ENCODE peak calls at places on chromosomes 1 and 21, in ten cellular contexts. One of them, this sample, is unnamed.

GRCh38 chr1:82110366-82111254 is 309.9 kb downstream of the ADGRL2 start:
- DNase-seq in fibroblast of villous mesenchyme: no peak
- DNase-seq in WTC11: no peak
- DNase-seq in brain microvascular endothelial cell: peak; percentile 0
- DNase-seq in cardiac muscle cell: peak; percentile 2
- DNase-seq in activated B cell treated with CpG ODN at 0.5 μM for 24 hours: no peak
- DNase-seq in AG09309: no peak
- DNase-seq in A549: no peak
- DNase-seq in fibroblast of mammary gland: peak; percentile 22
- DNase-seq in GM06990: no peak
- DNase-seq in this sample: no peak

GRCh38 chr1:44660176-44660575 is 14.1 kb downstream of the TMEM53 start:
- DNase-seq in A549: no peak
- DNase-seq in brain microvascular endothelial cell: no peak
- DNase-seq in GM06990: no peak
- DNase-seq in activated B cell treated with CpG ODN at 0.5 μM for 24 hours: no peak
- DNase-seq in fibroblast of villous mesenchyme: peak; percentile 7
- DNase-seq in cardiac muscle cell: no peak
- DNase-seq in WTC11: no peak
- DNase-seq in fibroblast of mammary gland: no peak
- DNase-seq in AG09309: no peak
- DNase-seq in this sample: no peak

GRCh38 chr1:14913475-14914155 is 239.9 kb upstream of the TMEM51 start:
- DNase-seq in WTC11: no peak
- DNase-seq in brain microvascular endothelial cell: no peak
- DNase-seq in fibroblast of villous mesenchyme: no peak
- DNase-seq in cardiac muscle cell: no peak
- DNase-seq in GM06990: peak; percentile 57
- DNase-seq in activated B cell treated with CpG ODN at 0.5 μM for 24 hours: no peak
- DNase-seq in A549: no peak
- DNase-seq in AG09309: no peak
- DNase-seq in fibroblast of mammary gland: no peak
- DNase-seq in this sample: no peak

GRCh38 chr1:218813247-218813646 is 360.4 kb upstream of the LYPLAL1 start:
- DNase-seq in AG09309: no peak
- DNase-seq in GM06990: no peak
- DNase-seq in cardiac muscle cell: peak; percentile 69
- DNase-seq in fibroblast of villous mesenchyme: no peak
- DNase-seq in activated B cell treated with CpG ODN at 0.5 μM for 24 hours: no peak
- DNase-seq in brain microvascular endothelial cell: peak; percentile 36
- DNase-seq in fibroblast of mammary gland: peak; percentile 69
- DNase-seq in A549: no peak
- DNase-seq in WTC11: no peak
- DNase-seq in this sample: no peak

GRCh38 chr21:18646114-18646513 is 242.5 kb upstream of the TMPRSS15 start:
- DNase-seq in fibroblast of mammary gland: no peak
- DNase-seq in AG09309: no peak
- DNase-seq in fibroblast of villous mesenchyme: no peak
- DNase-seq in WTC11: no peak
- DNase-seq in GM06990: no peak
- DNase-seq in activated B cell treated with CpG ODN at 0.5 μM for 24 hours: no peak
- DNase-seq in cardiac muscle cell: no peak
- DNase-seq in A549: no peak
- DNase-seq in brain microvascular endothelial cell: no peak
- DNase-seq in this sample: no peak

GRCh38 chr1:93411000-93411399 is 36.9 kb upstream of the FNBP1L start:
- DNase-seq in GM06990: no peak
- DNase-seq in brain microvascular endothelial cell: no peak
- DNase-seq in fibroblast of mammary gland: no peak
- DNase-seq in A549: no peak
- DNase-seq in cardiac muscle cell: no peak
- DNase-seq in AG09309: no peak
- DNase-seq in WTC11: no peak
- DNase-seq in fibroblast of villous mesenchyme: no peak
- DNase-seq in activated B cell treated with CpG ODN at 0.5 μM for 24 hours: no peak
- DNase-seq in this sample: no peak

GRCh38 chr1:51622455-51622913 is 5.6 kb downstream of the OSBPL9 start:
- DNase-seq in cardiac muscle cell: peak; percentile 18
- DNase-seq in GM06990: no peak
- DNase-seq in fibroblast of mammary gland: peak; percentile 88
- DNase-seq in WTC11: no peak
- DNase-seq in AG09309: no peak
- DNase-seq in fibroblast of villous mesenchyme: peak; percentile 71
- DNase-seq in activated B cell treated with CpG ODN at 0.5 μM for 24 hours: no peak
- DNase-seq in A549: peak; percentile 43
- DNase-seq in brain microvascular endothelial cell: peak; percentile 80
- DNase-seq in this sample: no peak

GRCh38 chr1:107698161-107698560 is 266.8 kb downstream of the VAV3 start:
- DNase-seq in fibroblast of mammary gland: no peak
- DNase-seq in brain microvascular endothelial cell: no peak
- DNase-seq in A549: no peak
- DNase-seq in cardiac muscle cell: no peak
- DNase-seq in fibroblast of villous mesenchyme: no peak
- DNase-seq in GM06990: no peak
- DNase-seq in WTC11: no peak
- DNase-seq in activated B cell treated with CpG ODN at 0.5 μM for 24 hours: no peak
- DNase-seq in AG09309: no peak
- DNase-seq in this sample: no peak

GRCh38 chr21:43924421-43925095 is 59.5 kb downstream of the AGPAT3 start:
- DNase-seq in cardiac muscle cell: no peak
- DNase-seq in fibroblast of villous mesenchyme: no peak
- DNase-seq in activated B cell treated with CpG ODN at 0.5 μM for 24 hours: no peak
- DNase-seq in brain microvascular endothelial cell: no peak
- DNase-seq in AG09309: no peak
- DNase-seq in WTC11: no peak
- DNase-seq in fibroblast of mammary gland: no peak
- DNase-seq in A549: no peak
- DNase-seq in GM06990: no peak
- DNase-seq in this sample: no peak

GRCh38 chr21:43923391-43923790 is 58.4 kb downstream of the AGPAT3 start:
- DNase-seq in GM06990: no peak
- DNase-seq in A549: no peak
- DNase-seq in fibroblast of mammary gland: peak; percentile 43
- DNase-seq in WTC11: no peak
- DNase-seq in fibroblast of villous mesenchyme: no peak
- DNase-seq in activated B cell treated with CpG ODN at 0.5 μM for 24 hours: no peak
- DNase-seq in cardiac muscle cell: no peak
- DNase-seq in AG09309: no peak
- DNase-seq in brain microvascular endothelial cell: no peak
- DNase-seq in this sample: no peak

GRCh38 chr21:43926196-43926595 is 61.2 kb downstream of the AGPAT3 start:
- DNase-seq in AG09309: no peak
- DNase-seq in cardiac muscle cell: no peak
- DNase-seq in WTC11: no peak
- DNase-seq in fibroblast of villous mesenchyme: no peak
- DNase-seq in activated B cell treated with CpG ODN at 0.5 μM for 24 hours: no peak
- DNase-seq in A549: no peak
- DNase-seq in brain microvascular endothelial cell: no peak
- DNase-seq in fibroblast of mammary gland: no peak
- DNase-seq in GM06990: no peak
- DNase-seq in this sample: no peak

GRCh38 chr21:43925609-43926008 is 60.6 kb downstream of the AGPAT3 start:
- DNase-seq in fibroblast of villous mesenchyme: no peak
- DNase-seq in A549: no peak
- DNase-seq in fibroblast of mammary gland: no peak
- DNase-seq in WTC11: no peak
- DNase-seq in activated B cell treated with CpG ODN at 0.5 μM for 24 hours: no peak
- DNase-seq in cardiac muscle cell: no peak
- DNase-seq in AG09309: no peak
- DNase-seq in GM06990: no peak
- DNase-seq in brain microvascular endothelial cell: no peak
- DNase-seq in this sample: no peak

DNA sequence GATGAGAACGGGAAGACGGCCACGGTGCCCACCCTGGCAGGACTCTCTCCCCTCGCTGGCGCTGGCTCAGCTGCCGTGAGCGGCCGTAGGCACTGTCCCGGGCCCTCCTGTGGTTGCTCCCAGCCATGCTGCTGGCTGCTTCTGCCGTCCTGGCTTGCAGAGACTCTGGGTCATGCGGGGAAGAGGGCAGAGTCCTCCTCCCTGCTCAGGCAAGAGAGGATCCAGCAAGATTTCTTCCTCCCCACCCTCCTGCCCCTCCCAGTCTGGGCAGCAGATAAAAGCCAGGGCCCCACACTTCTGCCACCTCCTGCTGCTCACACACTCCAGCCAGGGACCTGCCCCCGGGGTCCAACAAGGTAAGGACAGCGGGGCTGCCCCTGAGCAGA is 60.1 kb downstream of the AGPAT3 start:
- DNase-seq in cardiac muscle cell: peak; percentile 11
- DNase-seq in GM06990: no peak
- DNase-seq in brain microvascular endothelial cell: no peak
- DNase-seq in A549: no peak
- DNase-seq in activated B cell treated with CpG ODN at 0.5 μM for 24 hours: no peak
- DNase-seq in WTC11: no peak
- DNase-seq in fibroblast of mammary gland: no peak
- DNase-seq in fibroblast of villous mesenchyme: no peak
- DNase-seq in AG09309: no peak
- DNase-seq in this sample: no peak
- TF ChIP-seq CTCF in cardiac muscle cell: no peak
- TF ChIP-seq CTCF in GM06990: no peak
- TF ChIP-seq CTCF in brain microvascular endothelial cell: no peak
- TF ChIP-seq CTCF in A549: no peak
- TF ChIP-seq CTCF in activated B cell treated with CpG ODN at 0.5 μM for 24 hours: no peak
- TF ChIP-seq CTCF in WTC11: no peak
- TF ChIP-seq CTCF in fibroblast of mammary gland: no peak
- TF ChIP-seq CTCF in fibroblast of villous mesenchyme: no peak
- TF ChIP-seq CTCF in AG09309: no peak
- TF ChIP-seq CTCF in this sample: no peak

DNA sequence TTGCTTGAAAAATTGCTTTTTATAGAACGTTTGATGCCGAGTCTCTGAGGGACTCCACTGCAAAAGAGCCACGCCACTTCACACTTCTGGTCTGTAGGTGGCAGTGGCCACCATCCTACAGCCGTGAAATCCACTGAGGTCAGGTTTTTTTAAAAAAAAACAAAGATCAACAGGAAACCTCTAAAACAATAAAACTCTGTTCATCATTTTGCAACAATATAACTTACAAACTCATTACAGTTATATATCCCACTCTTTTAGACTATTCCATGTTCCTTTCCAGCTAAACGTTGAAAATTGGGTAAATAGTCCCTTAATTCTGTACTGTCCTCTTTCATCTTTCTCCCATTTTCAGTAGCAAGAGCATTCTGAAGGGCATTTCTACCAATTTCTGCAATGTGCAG is 64.6 kb upstream of the FMN2 start:
- DNase-seq in fibroblast of mammary gland: peak; percentile 62
- DNase-seq in brain microvascular endothelial cell: peak; percentile 53
- DNase-seq in WTC11: peak; percentile 52
- DNase-seq in fibroblast of villous mesenchyme: peak; percentile 63
- DNase-seq in GM06990: no peak
- DNase-seq in AG09309: peak; percentile 14
- DNase-seq in cardiac muscle cell: peak; percentile 69
- DNase-seq in activated B cell treated with CpG ODN at 0.5 μM for 24 hours: no peak
- DNase-seq in A549: peak; percentile 60
- DNase-seq in this sample: no peak
- TF ChIP-seq CTCF in fibroblast of mammary gland: peak; percentile 99
- TF ChIP-seq CTCF in brain microvascular endothelial cell: peak; percentile 99
- TF ChIP-seq CTCF in WTC11: peak; percentile 79
- TF ChIP-seq CTCF in fibroblast of villous mesenchyme: peak; percentile 97
- TF ChIP-seq CTCF in GM06990: peak; percentile 71
- TF ChIP-seq CTCF in AG09309: peak; percentile 95
- TF ChIP-seq CTCF in cardiac muscle cell: peak; percentile 86
- TF ChIP-seq CTCF in activated B cell treated with CpG ODN at 0.5 μM for 24 hours: no peak
- TF ChIP-seq CTCF in A549: peak; percentile 96
- TF ChIP-seq CTCF in this sample: peak; percentile 97

GRCh38 chr1:236534164-236534651 is 10.4 kb downstream of the LGALS8 start:
- DNase-seq in cardiac muscle cell: no peak
- DNase-seq in A549: no peak
- DNase-seq in WTC11: no peak
- DNase-seq in fibroblast of mammary gland: peak; percentile 78
- DNase-seq in AG09309: peak; percentile 20
- DNase-seq in activated B cell treated with CpG ODN at 0.5 μM for 24 hours: no peak
- DNase-seq in brain microvascular endothelial cell: peak; percentile 72
- DNase-seq in fibroblast of villous mesenchyme: peak; percentile 45
- DNase-seq in GM06990: no peak
- DNase-seq in this sample: no peak

GRCh38 chr1:236536540-236536939 is 12.8 kb downstream of the LGALS8 start:
- DNase-seq in GM06990: no peak
- DNase-seq in WTC11: peak; percentile 39
- DNase-seq in cardiac muscle cell: no peak
- DNase-seq in brain microvascular endothelial cell: no peak
- DNase-seq in AG09309: no peak
- DNase-seq in A549: no peak
- DNase-seq in activated B cell treated with CpG ODN at 0.5 μM for 24 hours: no peak
- DNase-seq in fibroblast of mammary gland: no peak
- DNase-seq in fibroblast of villous mesenchyme: no peak
- DNase-seq in this sample: no peak

GRCh38 chr1:236535656-236536293 is 12.0 kb downstream of the LGALS8 start:
- DNase-seq in cardiac muscle cell: no peak
- DNase-seq in fibroblast of mammary gland: no peak
- DNase-seq in WTC11: no peak
- DNase-seq in AG09309: no peak
- DNase-seq in activated B cell treated with CpG ODN at 0.5 μM for 24 hours: no peak
- DNase-seq in fibroblast of villous mesenchyme: no peak
- DNase-seq in brain microvascular endothelial cell: no peak
- DNase-seq in GM06990: no peak
- DNase-seq in A549: no peak
- DNase-seq in this sample: no peak

GRCh38 chr1:236532850-236533249 is 9.1 kb downstream of the LGALS8 start:
- DNase-seq in fibroblast of mammary gland: no peak
- DNase-seq in cardiac muscle cell: no peak
- DNase-seq in fibroblast of villous mesenchyme: no peak
- DNase-seq in WTC11: no peak
- DNase-seq in A549: no peak
- DNase-seq in brain microvascular endothelial cell: no peak
- DNase-seq in activated B cell treated with CpG ODN at 0.5 μM for 24 hours: no peak
- DNase-seq in AG09309: no peak
- DNase-seq in GM06990: no peak
- DNase-seq in this sample: no peak

DNA sequence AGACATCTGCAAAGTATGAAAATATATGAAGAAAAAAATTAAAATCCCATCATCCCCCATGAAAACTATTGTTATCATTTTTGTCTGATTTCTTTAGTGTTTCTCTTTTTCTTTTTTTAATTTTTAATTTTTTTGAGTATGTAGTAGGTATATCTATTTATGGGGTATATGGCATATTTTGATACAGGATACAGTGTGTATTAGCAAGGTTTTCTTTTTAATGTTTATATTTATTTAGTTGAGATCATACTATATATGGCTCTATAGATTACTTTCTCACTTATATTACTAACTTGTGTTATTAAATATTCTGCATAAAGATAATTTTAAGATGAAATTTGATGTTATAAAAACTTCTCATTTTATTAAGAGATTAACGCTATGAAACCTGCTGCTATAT is 11.4 kb downstream of the LGALS8 start:
- DNase-seq in fibroblast of villous mesenchyme: no peak
- DNase-seq in A549: no peak
- DNase-seq in fibroblast of mammary gland: no peak
- DNase-seq in cardiac muscle cell: no peak
- DNase-seq in GM06990: no peak
- DNase-seq in WTC11: no peak
- DNase-seq in activated B cell treated with CpG ODN at 0.5 μM for 24 hours: no peak
- DNase-seq in brain microvascular endothelial cell: no peak
- DNase-seq in AG09309: no peak
- DNase-seq in this sample: no peak
- TF ChIP-seq CTCF in fibroblast of villous mesenchyme: no peak
- TF ChIP-seq CTCF in A549: no peak
- TF ChIP-seq CTCF in fibroblast of mammary gland: no peak
- TF ChIP-seq CTCF in cardiac muscle cell: no peak
- TF ChIP-seq CTCF in GM06990: no peak
- TF ChIP-seq CTCF in WTC11: no peak
- TF ChIP-seq CTCF in activated B cell treated with CpG ODN at 0.5 μM for 24 hours: no peak
- TF ChIP-seq CTCF in brain microvascular endothelial cell: no peak
- TF ChIP-seq CTCF in AG09309: no peak
- TF ChIP-seq CTCF in this sample: no peak

GRCh38 chr1:96598416-96599168 is 123.0 kb upstream of the PTBP2 start:
- DNase-seq in fibroblast of villous mesenchyme: peak; percentile 14
- DNase-seq in WTC11: no peak
- DNase-seq in GM06990: no peak
- DNase-seq in brain microvascular endothelial cell: no peak
- DNase-seq in AG09309: peak; percentile 2
- DNase-seq in A549: no peak
- DNase-seq in cardiac muscle cell: no peak
- DNase-seq in activated B cell treated with CpG ODN at 0.5 μM for 24 hours: no peak
- DNase-seq in fibroblast of mammary gland: peak; percentile 80
- DNase-seq in this sample: no peak

GRCh38 chr1:96596226-96596625 is 125.4 kb upstream of the PTBP2 start:
- DNase-seq in brain microvascular endothelial cell: peak; percentile 16
- DNase-seq in cardiac muscle cell: peak; percentile 48
- DNase-seq in AG09309: no peak
- DNase-seq in fibroblast of villous mesenchyme: peak; percentile 31
- DNase-seq in GM06990: no peak
- DNase-seq in WTC11: peak; percentile 76
- DNase-seq in activated B cell treated with CpG ODN at 0.5 μM for 24 hours: no peak
- DNase-seq in fibroblast of mammary gland: peak; percentile 34
- DNase-seq in A549: peak; percentile 8
- DNase-seq in this sample: no peak
- TF ChIP-seq CTCF in brain microvascular endothelial cell: peak; percentile 79
- TF ChIP-seq CTCF in cardiac muscle cell: peak; percentile 72
- TF ChIP-seq CTCF in AG09309: peak; percentile 55
- TF ChIP-seq CTCF in fibroblast of villous mesenchyme: peak; percentile 73
- TF ChIP-seq CTCF in GM06990: peak; percentile 63
- TF ChIP-seq CTCF in WTC11: peak; percentile 67
- TF ChIP-seq CTCF in activated B cell treated with CpG ODN at 0.5 μM for 24 hours: no peak
- TF ChIP-seq CTCF in fibroblast of mammary gland: peak; percentile 56
- TF ChIP-seq CTCF in A549: peak; percentile 25
- TF ChIP-seq CTCF in this sample: peak; percentile 76